ENCODE peak calls at places on chromosome 4, in six cellular contexts. One of them, this sample, is unnamed.

GRCh38 chr4:75054089-75054488 is 121.2 kb downstream of the PARM1 start:
- DNase-seq in stimulated activated CD8-positive, alpha-beta memory T cell treated with anti-CD3 and anti-CD28 coated beads, Interleukin-4, amount 100 ng/mL, for 48 hours: no peak
- DNase-seq in astrocyte of the cerebellum: no peak
- DNase-seq in head of caudate nucleus: no peak
- DNase-seq in PC-3: no peak
- DNase-seq in cardiac fibroblast: no peak
- DNase-seq in this sample: no peak

GRCh38 chr4:73711989-73712388 is 28.4 kb upstream of the CXCL8 start:
- DNase-seq in PC-3: no peak
- DNase-seq in stimulated activated CD8-positive, alpha-beta memory T cell treated with anti-CD3 and anti-CD28 coated beads, Interleukin-4, amount 100 ng/mL, for 48 hours: no peak
- DNase-seq in astrocyte of the cerebellum: no peak
- DNase-seq in cardiac fibroblast: no peak
- DNase-seq in head of caudate nucleus: no peak
- DNase-seq in this sample: no peak

GRCh38 chr4:170656506-170656905 is 566.8 kb upstream of the AADAT start:
- DNase-seq in PC-3: no peak
- DNase-seq in astrocyte of the cerebellum: no peak
- DNase-seq in stimulated activated CD8-positive, alpha-beta memory T cell treated with anti-CD3 and anti-CD28 coated beads, Interleukin-4, amount 100 ng/mL, for 48 hours: no peak
- DNase-seq in head of caudate nucleus: no peak
- DNase-seq in cardiac fibroblast: no peak
- DNase-seq in this sample: no peak

GRCh38 chr4:138938371-138938699 is 77.2 kb upstream of the NOCT start:
- DNase-seq in head of caudate nucleus: no peak
- DNase-seq in PC-3: peak
- DNase-seq in stimulated activated CD8-positive, alpha-beta memory T cell treated with anti-CD3 and anti-CD28 coated beads, Interleukin-4, amount 100 ng/mL, for 48 hours: no peak
- DNase-seq in astrocyte of the cerebellum: peak
- DNase-seq in cardiac fibroblast: peak
- DNase-seq in this sample: no peak

GRCh38 chr4:39044947-39045734 is 12.9 kb upstream of the TMEM156 start:
- DNase-seq in head of caudate nucleus: no peak
- DNase-seq in astrocyte of the cerebellum: no peak
- DNase-seq in stimulated activated CD8-positive, alpha-beta memory T cell treated with anti-CD3 and anti-CD28 coated beads, Interleukin-4, amount 100 ng/mL, for 48 hours: peak
- DNase-seq in PC-3: no peak
- DNase-seq in cardiac fibroblast: no peak
- DNase-seq in this sample: no peak

GRCh38 chr4:150385606-150386005 is 196.3 kb upstream of the MAB21L2 start:
- DNase-seq in PC-3: peak
- DNase-seq in cardiac fibroblast: peak
- DNase-seq in head of caudate nucleus: no peak
- DNase-seq in astrocyte of the cerebellum: peak
- DNase-seq in stimulated activated CD8-positive, alpha-beta memory T cell treated with anti-CD3 and anti-CD28 coated beads, Interleukin-4, amount 100 ng/mL, for 48 hours: no peak
- DNase-seq in this sample: no peak

GRCh38 chr4:11565899-11566298 is 137.2 kb upstream of the HS3ST1 start:
- DNase-seq in astrocyte of the cerebellum: no peak
- DNase-seq in cardiac fibroblast: no peak
- DNase-seq in stimulated activated CD8-positive, alpha-beta memory T cell treated with anti-CD3 and anti-CD28 coated beads, Interleukin-4, amount 100 ng/mL, for 48 hours: no peak
- DNase-seq in head of caudate nucleus: no peak
- DNase-seq in PC-3: no peak
- DNase-seq in this sample: peak

GRCh38 chr4:145524535-145524934 is 42.9 kb downstream of the SMAD1 start:
- DNase-seq in PC-3: no peak
- DNase-seq in stimulated activated CD8-positive, alpha-beta memory T cell treated with anti-CD3 and anti-CD28 coated beads, Interleukin-4, amount 100 ng/mL, for 48 hours: no peak
- DNase-seq in cardiac fibroblast: no peak
- DNase-seq in head of caudate nucleus: no peak
- DNase-seq in astrocyte of the cerebellum: no peak
- DNase-seq in this sample: no peak

GRCh38 chr4:163404570-163404969 is 60.9 kb downstream of the NPY5R start:
- DNase-seq in stimulated activated CD8-positive, alpha-beta memory T cell treated with anti-CD3 and anti-CD28 coated beads, Interleukin-4, amount 100 ng/mL, for 48 hours: no peak
- DNase-seq in head of caudate nucleus: no peak
- DNase-seq in astrocyte of the cerebellum: no peak
- DNase-seq in PC-3: no peak
- DNase-seq in cardiac fibroblast: peak
- DNase-seq in this sample: no peak

GRCh38 chr4:1030559-1030958 is 19.1 kb downstream of the FGFRL1 start:
- DNase-seq in PC-3: no peak
- DNase-seq in astrocyte of the cerebellum: no peak
- DNase-seq in head of caudate nucleus: no peak
- DNase-seq in stimulated activated CD8-positive, alpha-beta memory T cell treated with anti-CD3 and anti-CD28 coated beads, Interleukin-4, amount 100 ng/mL, for 48 hours: no peak
- DNase-seq in cardiac fibroblast: no peak
- DNase-seq in this sample: no peak

GRCh38 chr4:6819295-6819694 is 36.8 kb downstream of the KIAA0232 start:
- DNase-seq in stimulated activated CD8-positive, alpha-beta memory T cell treated with anti-CD3 and anti-CD28 coated beads, Interleukin-4, amount 100 ng/mL, for 48 hours: no peak
- DNase-seq in PC-3: no peak
- DNase-seq in cardiac fibroblast: no peak
- DNase-seq in astrocyte of the cerebellum: no peak
- DNase-seq in head of caudate nucleus: no peak
- DNase-seq in this sample: no peak

GRCh38 chr4:30630431-30630830 is 89.7 kb upstream of the PCDH7 start:
- DNase-seq in stimulated activated CD8-positive, alpha-beta memory T cell treated with anti-CD3 and anti-CD28 coated beads, Interleukin-4, amount 100 ng/mL, for 48 hours: no peak
- DNase-seq in PC-3: peak
- DNase-seq in astrocyte of the cerebellum: no peak
- DNase-seq in cardiac fibroblast: no peak
- DNase-seq in head of caudate nucleus: no peak
- DNase-seq in this sample: no peak

GRCh38 chr4:69858683-69859082 is 1.3 kb downstream of the SULT1E1 start:
- DNase-seq in astrocyte of the cerebellum: no peak
- DNase-seq in PC-3: peak
- DNase-seq in head of caudate nucleus: no peak
- DNase-seq in cardiac fibroblast: peak
- DNase-seq in stimulated activated CD8-positive, alpha-beta memory T cell treated with anti-CD3 and anti-CD28 coated beads, Interleukin-4, amount 100 ng/mL, for 48 hours: no peak
- DNase-seq in this sample: no peak

GRCh38 chr4:74133786-74134499 is 24.0 kb upstream of the MTHFD2L start:
- DNase-seq in head of caudate nucleus: peak
- DNase-seq in PC-3: peak
- DNase-seq in stimulated activated CD8-positive, alpha-beta memory T cell treated with anti-CD3 and anti-CD28 coated beads, Interleukin-4, amount 100 ng/mL, for 48 hours: peak
- DNase-seq in cardiac fibroblast: peak
- DNase-seq in astrocyte of the cerebellum: peak
- DNase-seq in this sample: peak

GRCh38 chr4:77022581-77023133 is 53.1 kb downstream of the CCNI start:
- DNase-seq in head of caudate nucleus: no peak
- DNase-seq in astrocyte of the cerebellum: peak
- DNase-seq in stimulated activated CD8-positive, alpha-beta memory T cell treated with anti-CD3 and anti-CD28 coated beads, Interleukin-4, amount 100 ng/mL, for 48 hours: no peak
- DNase-seq in cardiac fibroblast: peak
- DNase-seq in PC-3: no peak
- DNase-seq in this sample: no peak

GRCh38 chr4:56646341-56646740 is 34.8 kb downstream of the HOPX start:
- DNase-seq in stimulated activated CD8-positive, alpha-beta memory T cell treated with anti-CD3 and anti-CD28 coated beads, Interleukin-4, amount 100 ng/mL, for 48 hours: no peak
- DNase-seq in astrocyte of the cerebellum: no peak
- DNase-seq in head of caudate nucleus: no peak
- DNase-seq in cardiac fibroblast: no peak
- DNase-seq in PC-3: no peak
- DNase-seq in this sample: no peak

GRCh38 chr4:105895324-105895608 is at the start of gene NPNT:
- DNase-seq in astrocyte of the cerebellum: no peak
- DNase-seq in PC-3: peak
- DNase-seq in stimulated activated CD8-positive, alpha-beta memory T cell treated with anti-CD3 and anti-CD28 coated beads, Interleukin-4, amount 100 ng/mL, for 48 hours: no peak
- DNase-seq in cardiac fibroblast: no peak
- DNase-seq in head of caudate nucleus: peak
- DNase-seq in this sample: peak

GRCh38 chr4:2249526-2249991 is 7.6 kb upstream of the HAUS3 start:
- DNase-seq in head of caudate nucleus: peak
- DNase-seq in PC-3: no peak
- DNase-seq in cardiac fibroblast: no peak
- DNase-seq in astrocyte of the cerebellum: no peak
- DNase-seq in stimulated activated CD8-positive, alpha-beta memory T cell treated with anti-CD3 and anti-CD28 coated beads, Interleukin-4, amount 100 ng/mL, for 48 hours: peak
- DNase-seq in this sample: no peak

GRCh38 chr4:127479031-127479622 is 153.6 kb upstream of the INTU start:
- DNase-seq in stimulated activated CD8-positive, alpha-beta memory T cell treated with anti-CD3 and anti-CD28 coated beads, Interleukin-4, amount 100 ng/mL, for 48 hours: no peak
- DNase-seq in PC-3: peak
- DNase-seq in cardiac fibroblast: peak
- DNase-seq in astrocyte of the cerebellum: peak
- DNase-seq in head of caudate nucleus: no peak
- DNase-seq in this sample: no peak

GRCh38 chr4:146222313-146222712 is 8.0 kb downstream of the REELD1 start:
- DNase-seq in astrocyte of the cerebellum: no peak
- DNase-seq in PC-3: peak
- DNase-seq in head of caudate nucleus: no peak
- DNase-seq in cardiac fibroblast: peak
- DNase-seq in stimulated activated CD8-positive, alpha-beta memory T cell treated with anti-CD3 and anti-CD28 coated beads, Interleukin-4, amount 100 ng/mL, for 48 hours: no peak
- DNase-seq in this sample: no peak

GRCh38 chr4:129410115-129410514 is 314.2 kb downstream of the C4orf33 start:
- DNase-seq in astrocyte of the cerebellum: no peak
- DNase-seq in PC-3: peak
- DNase-seq in stimulated activated CD8-positive, alpha-beta memory T cell treated with anti-CD3 and anti-CD28 coated beads, Interleukin-4, amount 100 ng/mL, for 48 hours: no peak
- DNase-seq in cardiac fibroblast: no peak
- DNase-seq in head of caudate nucleus: no peak
- DNase-seq in this sample: no peak